ENCODE peak calls at places on chromosomes 4 and X, in nine cellular contexts. F is erythroblast, C is A549, Z is GM12878, E is gastrocnemius medialis, P is right lobe of liver, T is lower leg skin, K is suprapubic skin, M is tibial nerve. S is an unnamed sample.

GRCh38 chrX:41556958-41557357 is 109.8 kb downstream of the NYX start:
- DNase-seq in K (no peak), T (no peak), C (no peak), F (no peak), E (no peak), Z (no peak), P (no peak), M (no peak), S (no peak)

GRCh38 chrX:132364313-132364712 is 124.5 kb downstream of the MBNL3 start:
- DNase-seq in E (no peak), T (no peak), M (no peak), Z (no peak), K (no peak), F (no peak), C (no peak), P (no peak), S (no peak)

GRCh38 chrX:114344756-114345155 is 239.1 kb upstream of the HTR2C start:
- DNase-seq in M (no peak), Z (no peak), K (no peak), T (no peak), F (peak; percentile 3), E (no peak), P (no peak), C (peak; percentile 25), S (no peak)

GRCh38 chr4:54877006-54877405 is 219.2 kb downstream of the KIT start:
- DNase-seq in T (no peak), F (no peak), Z (no peak), K (no peak), C (no peak), P (no peak), E (no peak), M (no peak), S (no peak)

GRCh38 chr4:75048208-75048879 is 115.4 kb downstream of the PARM1 start:
- DNase-seq in M (no peak), E (no peak), F (no peak), C (no peak), T (no peak), K (no peak), P (no peak), Z (no peak), S (no peak)

GRCh38 chr4:107243141-107243779 is 207.1 kb upstream of the DKK2 start:
- DNase-seq in E (peak; percentile 14), P (no peak), C (no peak), M (no peak), T (no peak), F (no peak), K (peak; percentile 60), Z (no peak), S (no peak)

GRCh38 chr4:168769416-168769815 is 240.6 kb downstream of the CBR4 start:
- DNase-seq in T (no peak), Z (no peak), K (no peak), C (peak; percentile 24), P (no peak), E (no peak), M (no peak), F (no peak), S (no peak)

GRCh38 chr4:173522874-173523395 is 7.1 kb downstream of the HAND2 start:
- DNase-seq in M (no peak), K (no peak), Z (no peak), F (no peak), P (no peak), C (no peak), E (no peak), T (peak; percentile 78), S (peak; percentile 73)

GRCh38 chr4:138875886-138876608 is 139.5 kb upstream of the NOCT start:
- DNase-seq in M (no peak), T (no peak), E (no peak), C (peak; percentile 67), K (no peak), P (no peak), F (no peak), Z (no peak), S (no peak)

GRCh38 chr4:46146993-46147392 is 23.1 kb upstream of the GABRG1 start:
- DNase-seq in P (no peak), T (no peak), Z (no peak), K (no peak), F (peak; percentile 2), E (no peak), C (no peak), M (no peak), S (no peak)

GRCh38 chrX:17655232-17656034 is 81.9 kb upstream of the SCML1 start:
- DNase-seq in T (no peak), M (no peak), F (no peak), K (no peak), P (no peak), Z (no peak), E (no peak), C (no peak), S (peak; percentile 5)

GRCh38 chrX:108601276-108601675 is 135.1 kb downstream of the IRS4 start:
- DNase-seq in T (no peak), C (no peak), F (no peak), M (no peak), Z (no peak), E (no peak), K (no peak), P (no peak), S (no peak)

GRCh38 chr4:17065821-17066220 is 167.4 kb upstream of the LDB2 start:
- DNase-seq in M (no peak), C (no peak), F (no peak), E (no peak), T (no peak), Z (no peak), K (no peak), P (no peak), S (no peak)

GRCh38 chr4:26936284-26937065 is 75.8 kb downstream of the STIM2 start:
- DNase-seq in M (no peak), P (no peak), E (no peak), F (peak; percentile 19), C (peak; percentile 13), Z (no peak), T (no peak), K (no peak), S (no peak)

GRCh38 chrX:135985974-135986312 is 708 bp downstream of the SLC9A6 start:
- DNase-seq in F (peak; percentile 16), E (no peak), T (no peak), M (no peak), P (no peak), K (no peak), Z (no peak), C (no peak), S (no peak)

GRCh38 chr4:55312491-55313101 is 33.4 kb upstream of the SRD5A3 start:
- DNase-seq in T (peak; percentile 85), K (peak; percentile 68), F (peak; percentile 63), P (peak; percentile 52), M (peak; percentile 51), C (peak; percentile 41), Z (no peak), E (peak; percentile 59), S (peak; percentile 48)

GRCh38 chrX:134933248-134933647 is 57.5 kb upstream of the SMIM10 start:
- DNase-seq in C (no peak), E (no peak), Z (no peak), M (no peak), F (no peak), P (no peak), K (no peak), T (no peak), S (no peak)

GRCh38 chrX:143788265-143788664 is 67.7 kb upstream of the SPANXN2 start:
- DNase-seq in T (no peak), P (no peak), M (no peak), K (no peak), Z (no peak), F (peak; percentile 0), E (no peak), C (peak; percentile 0), S (no peak)

GRCh38 chr4:152164561-152164960 is 371.3 kb downstream of the FBXW7 start:
- DNase-seq in C (no peak), E (no peak), K (no peak), M (no peak), P (no peak), Z (no peak), T (no peak), F (no peak), S (no peak)

GRCh38 chrX:49190783-49191032 is 4.5 kb upstream of the PRICKLE3 start:
- DNase-seq in C (no peak), P (no peak), Z (no peak), F (no peak), E (no peak), T (no peak), M (no peak), K (peak; percentile 92), S (no peak)
- TF ChIP-seq POLR2A in C (peak; percentile 44), P (peak; percentile 56), Z (no peak), F (no peak), E (no peak), T (no peak), M (peak; percentile 57), K (no peak), S (no peak)

GRCh38 chr4:110196871-110197420 is 1.5 kb downstream of the ELOVL6 start:
- DNase-seq in M (peak; percentile 22), T (peak; percentile 92), F (peak; percentile 84), C (peak; percentile 39), Z (no peak), E (no peak), P (peak; percentile 60), K (peak; percentile 72), S (peak; percentile 58)
- TF ChIP-seq POLR2A in M (no peak), T (no peak), F (no peak), C (peak; percentile 27), Z (peak; percentile 65), E (no peak), P (peak; percentile 54), K (no peak), S (no peak)

DNA sequence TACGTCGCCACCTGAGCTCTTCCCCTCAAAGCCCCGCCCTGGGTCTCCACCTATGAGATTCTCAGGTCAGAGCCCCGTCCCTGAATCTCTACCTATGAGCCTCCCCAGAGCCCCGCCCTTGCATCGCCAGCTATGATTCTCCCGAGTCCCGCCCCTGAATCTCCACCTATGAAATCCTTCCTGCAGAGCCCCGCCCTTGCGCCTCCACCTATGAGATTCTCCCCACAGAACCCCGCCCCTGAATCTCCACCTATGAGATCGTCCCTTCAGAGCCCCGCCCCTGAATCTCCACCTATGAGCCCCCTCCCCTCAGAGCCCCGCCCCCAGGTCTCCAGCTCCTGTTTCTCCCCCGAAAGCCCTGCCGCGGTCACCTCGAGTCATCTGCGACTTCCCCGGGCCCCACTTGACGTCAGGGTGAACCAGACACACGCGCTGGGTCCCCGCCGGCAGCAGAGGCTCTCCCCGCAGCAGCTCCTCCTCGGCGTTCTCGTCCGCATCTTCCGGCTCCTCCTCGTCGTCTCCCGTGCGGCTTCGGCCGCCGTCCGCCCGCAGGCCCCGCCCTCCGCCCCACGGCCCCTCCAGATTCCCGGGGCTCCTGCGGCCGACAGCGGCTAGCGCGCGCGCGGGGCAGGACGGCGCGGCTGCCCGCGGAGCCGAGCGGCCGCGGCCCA is 393 bp downstream of the GTPBP6 start:
- DNase-seq in E (peak; percentile 100), T (peak; percentile 99), F (no peak), C (peak; percentile 99), Z (peak; percentile 88), K (peak; percentile 100), M (peak; percentile 100), P (peak; percentile 98), S (peak; percentile 97)
- TF ChIP-seq POLR2A in E (peak; percentile 88), T (no peak), F (no peak), C (no peak), Z (peak; percentile 90), K (peak; percentile 83), M (peak; percentile 75), P (peak; percentile 62), S (peak; percentile 34)

DNA sequence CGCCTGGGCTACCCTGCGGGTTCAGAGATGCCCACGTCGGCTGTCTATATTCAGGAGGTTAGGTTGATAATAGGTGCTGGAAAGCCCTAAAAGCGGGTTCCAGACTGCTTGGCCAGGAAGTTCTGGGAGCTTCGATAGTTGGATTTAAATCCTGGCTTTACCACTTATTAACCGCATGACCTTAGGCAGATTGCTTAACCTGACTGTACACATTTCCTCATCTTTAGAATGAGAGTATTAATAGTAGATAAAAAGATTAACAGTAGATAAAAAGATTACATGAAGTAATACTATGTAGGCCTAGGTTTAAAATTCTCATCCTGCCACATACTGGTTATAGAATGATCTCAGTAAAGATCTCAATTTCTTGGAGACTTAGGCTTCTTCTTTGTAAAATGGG is 75.0 kb upstream of the ESX1 start:
- DNase-seq in T (no peak), P (no peak), E (no peak), K (no peak), Z (no peak), M (no peak), F (no peak), C (no peak), S (no peak)
- TF ChIP-seq POLR2A in T (no peak), P (no peak), E (no peak), K (no peak), Z (no peak), M (no peak), F (no peak), C (no peak), S (no peak)

S was measured in heart left ventricle.